ENCODE peak calls at places on chromosomes 3 and 15, in four cellular contexts. One of them, this sample, is unnamed.

GRCh38 chr3:114466816-114467215 is 173.0 kb downstream of the TIGIT start:
- DNase-seq in left ventricle myocardium inferior: no peak
- DNase-seq in vagina: no peak
- DNase-seq in PC-3: no peak
- DNase-seq in this sample: no peak

GRCh38 chr15:77224352-77224751 is 153.4 kb upstream of the TSPAN3 start:
- DNase-seq in left ventricle myocardium inferior: no peak
- DNase-seq in vagina: no peak
- DNase-seq in PC-3: no peak
- DNase-seq in this sample: no peak

GRCh38 chr15:39461536-39462140 is 119.2 kb upstream of the THBS1 start:
- DNase-seq in left ventricle myocardium inferior: peak
- DNase-seq in vagina: no peak
- DNase-seq in PC-3: no peak
- DNase-seq in this sample: no peak

GRCh38 chr3:99637381-99638111 is 848 bp upstream of the COL8A1 start:
- DNase-seq in left ventricle myocardium inferior: peak
- DNase-seq in vagina: no peak
- DNase-seq in PC-3: peak
- DNase-seq in this sample: no peak

GRCh38 chr3:195040773-195041520 is 230.0 kb downstream of the XXYLT1 start:
- DNase-seq in left ventricle myocardium inferior: no peak
- DNase-seq in vagina: no peak
- DNase-seq in PC-3: peak
- DNase-seq in this sample: no peak

GRCh38 chr3:157650699-157651098 is 147.5 kb upstream of the VEPH1 start:
- DNase-seq in left ventricle myocardium inferior: no peak
- DNase-seq in vagina: no peak
- DNase-seq in PC-3: no peak
- DNase-seq in this sample: no peak

GRCh38 chr15:58559904-58560588 is 128.3 kb downstream of the LIPC start:
- DNase-seq in left ventricle myocardium inferior: no peak
- DNase-seq in vagina: no peak
- DNase-seq in PC-3: no peak
- DNase-seq in this sample: no peak

GRCh38 chr3:156812521-156813335 is 13.4 kb upstream of the LEKR1 start:
- DNase-seq in left ventricle myocardium inferior: no peak
- DNase-seq in vagina: no peak
- DNase-seq in PC-3: peak
- DNase-seq in this sample: no peak

GRCh38 chr3:111668912-111669488 is 73.9 kb upstream of the ZBED2 start:
- DNase-seq in left ventricle myocardium inferior: no peak
- DNase-seq in vagina: no peak
- DNase-seq in PC-3: peak
- DNase-seq in this sample: no peak

GRCh38 chr3:175386630-175387029 is 527.5 kb downstream of the NAALADL2 start:
- DNase-seq in left ventricle myocardium inferior: no peak
- DNase-seq in vagina: no peak
- DNase-seq in PC-3: peak
- DNase-seq in this sample: no peak

GRCh38 chr3:94234177-94234788 is 171.4 kb downstream of the NSUN3 start:
- DNase-seq in left ventricle myocardium inferior: no peak
- DNase-seq in vagina: no peak
- DNase-seq in PC-3: peak
- DNase-seq in this sample: no peak

GRCh38 chr3:144809381-144809780 is 837.8 kb downstream of the DIPK2A start:
- DNase-seq in left ventricle myocardium inferior: no peak
- DNase-seq in vagina: no peak
- DNase-seq in PC-3: no peak
- DNase-seq in this sample: no peak

GRCh38 chr15:82789491-82789890 is 16.4 kb downstream of the FSD2 start:
- DNase-seq in left ventricle myocardium inferior: no peak
- DNase-seq in vagina: no peak
- DNase-seq in PC-3: no peak
- DNase-seq in this sample: no peak

GRCh38 chr15:77608774-77609173 is 23.9 kb downstream of the LINGO1 start:
- DNase-seq in left ventricle myocardium inferior: no peak
- DNase-seq in vagina: no peak
- DNase-seq in PC-3: no peak
- DNase-seq in this sample: no peak

GRCh38 chr15:41813426-41813825 is 14.5 kb upstream of the JMJD7 start:
- DNase-seq in left ventricle myocardium inferior: no peak
- DNase-seq in vagina: no peak
- DNase-seq in PC-3: no peak
- DNase-seq in this sample: peak

GRCh38 chr3:74575857-74576256 is 38.6 kb downstream of the CNTN3 start:
- DNase-seq in left ventricle myocardium inferior: no peak
- DNase-seq in vagina: no peak
- DNase-seq in PC-3: no peak
- DNase-seq in this sample: no peak

GRCh38 chr15:48190932-48191573 is 412 bp upstream of the CTXN2 start:
- DNase-seq in left ventricle myocardium inferior: peak
- DNase-seq in vagina: no peak
- DNase-seq in PC-3: peak
- DNase-seq in this sample: no peak

GRCh38 chr3:179321585-179322322 is 1.1 kb upstream of the ZNF639 start:
- DNase-seq in left ventricle myocardium inferior: no peak
- DNase-seq in vagina: no peak
- DNase-seq in PC-3: peak
- DNase-seq in this sample: no peak

GRCh38 chr15:66095871-66096710 is 157.5 kb downstream of the MEGF11 start:
- DNase-seq in left ventricle myocardium inferior: no peak
- DNase-seq in vagina: no peak
- DNase-seq in PC-3: no peak
- DNase-seq in this sample: no peak

GRCh38 chr3:124592658-124593441 is 137.4 kb upstream of the UMPS start:
- DNase-seq in left ventricle myocardium inferior: no peak
- DNase-seq in vagina: no peak
- DNase-seq in PC-3: peak
- DNase-seq in this sample: no peak

GRCh38 chr3:132535575-132536441 is 61.3 kb upstream of the ACKR4 start:
- DNase-seq in left ventricle myocardium inferior: peak
- DNase-seq in vagina: no peak
- DNase-seq in PC-3: peak
- DNase-seq in this sample: peak

GRCh38 chr3:57981483-57982087 is 26.6 kb upstream of the FLNB start:
- DNase-seq in left ventricle myocardium inferior: no peak
- DNase-seq in vagina: no peak
- DNase-seq in PC-3: peak
- DNase-seq in this sample: no peak

GRCh38 chr15:25245801-25246622 is 192.8 kb downstream of the UBE3A start:
- DNase-seq in left ventricle myocardium inferior: no peak
- DNase-seq in vagina: no peak
- DNase-seq in PC-3: no peak
- DNase-seq in this sample: peak

GRCh38 chr3:46284981-46285683 is 42.9 kb downstream of the CCR3 start:
- DNase-seq in left ventricle myocardium inferior: peak
- DNase-seq in vagina: no peak
- DNase-seq in PC-3: peak
- DNase-seq in this sample: no peak

GRCh38 chr3:134352031-134352671 is 22.1 kb downstream of the AMOTL2 start:
- DNase-seq in left ventricle myocardium inferior: no peak
- DNase-seq in vagina: no peak
- DNase-seq in PC-3: peak
- DNase-seq in this sample: no peak

GRCh38 chr3:23594897-23595670 is 210.7 kb upstream of the UBE2E1 start:
- DNase-seq in left ventricle myocardium inferior: no peak
- DNase-seq in vagina: no peak
- DNase-seq in PC-3: no peak
- DNase-seq in this sample: no peak

GRCh38 chr15:92709064-92709463 is 53.5 kb upstream of the FAM174B start:
- DNase-seq in left ventricle myocardium inferior: no peak
- DNase-seq in vagina: no peak
- DNase-seq in PC-3: peak
- DNase-seq in this sample: no peak

GRCh38 chr3:159664011-159664410 is 324.6 kb upstream of the IL12A start:
- DNase-seq in left ventricle myocardium inferior: no peak
- DNase-seq in vagina: no peak
- DNase-seq in PC-3: peak
- DNase-seq in this sample: no peak

GRCh38 chr3:10970306-10970979 is 22.1 kb upstream of the SLC6A1 start:
- DNase-seq in left ventricle myocardium inferior: no peak
- DNase-seq in vagina: no peak
- DNase-seq in PC-3: no peak
- DNase-seq in this sample: no peak

GRCh38 chr3:47661121-47661752 is 82.6 kb upstream of the CSPG5 start:
- DNase-seq in left ventricle myocardium inferior: no peak
- DNase-seq in vagina: no peak
- DNase-seq in PC-3: peak
- DNase-seq in this sample: no peak

GRCh38 chr3:151537751-151538150 is 76.9 kb upstream of the IGSF10 start:
- DNase-seq in left ventricle myocardium inferior: no peak
- DNase-seq in vagina: no peak
- DNase-seq in PC-3: no peak
- DNase-seq in this sample: no peak

GRCh38 chr15:39786444-39787056 is 3.9 kb upstream of the FSIP1 start:
- DNase-seq in left ventricle myocardium inferior: no peak
- DNase-seq in vagina: no peak
- DNase-seq in PC-3: peak
- DNase-seq in this sample: no peak

GRCh38 chr3:53243165-53243564 is 12.7 kb downstream of the TKT start:
- DNase-seq in left ventricle myocardium inferior: no peak
- DNase-seq in vagina: no peak
- DNase-seq in PC-3: no peak
- DNase-seq in this sample: no peak

GRCh38 chr15:81334768-81335447 is 11.0 kb upstream of the STARD5 start:
- DNase-seq in left ventricle myocardium inferior: no peak
- DNase-seq in vagina: peak
- DNase-seq in PC-3: no peak
- DNase-seq in this sample: no peak

GRCh38 chr3:184314700-184315505 is 497 bp downstream of the EIF4G1 start:
- DNase-seq in left ventricle myocardium inferior: peak
- DNase-seq in vagina: no peak
- DNase-seq in PC-3: peak
- DNase-seq in this sample: peak

GRCh38 chr3:188929138-188929537 is 242.6 kb upstream of the TPRG1 start:
- DNase-seq in left ventricle myocardium inferior: no peak
- DNase-seq in vagina: no peak
- DNase-seq in PC-3: peak
- DNase-seq in this sample: no peak
- TF ChIP-seq CTCF in left ventricle myocardium inferior: peak
- TF ChIP-seq CTCF in vagina: no peak
- TF ChIP-seq CTCF in PC-3: peak
- TF ChIP-seq CTCF in this sample: no peak

DNA sequence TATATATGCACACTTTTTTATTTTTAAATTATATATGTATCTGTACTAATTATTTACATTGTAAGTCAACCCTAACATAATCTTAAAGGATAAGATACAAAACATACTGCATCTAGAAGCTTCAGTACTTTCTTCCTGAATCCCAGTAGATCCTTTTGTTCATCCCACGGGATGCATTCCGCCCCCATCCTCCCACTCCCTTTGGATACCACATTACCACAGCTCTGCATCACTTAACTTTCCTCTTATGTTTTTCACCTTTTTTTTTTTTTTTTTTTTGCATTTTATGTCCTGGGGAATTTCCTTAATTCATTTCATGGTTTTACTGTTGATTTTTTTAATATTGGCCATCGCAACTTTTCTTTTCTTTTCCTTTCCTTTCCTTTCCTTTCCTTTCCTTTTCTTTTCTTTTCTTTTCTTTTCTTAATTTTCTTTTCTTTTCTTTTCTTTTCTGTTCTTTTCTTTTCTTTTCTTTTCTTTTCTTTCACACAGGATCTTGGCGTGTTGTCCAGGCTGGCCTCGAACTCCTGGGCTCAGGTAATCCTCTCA is 3.0 kb downstream of the OPA1 start:
- DNase-seq in left ventricle myocardium inferior: no peak
- DNase-seq in vagina: no peak
- DNase-seq in PC-3: no peak
- DNase-seq in this sample: no peak
- TF ChIP-seq CTCF in left ventricle myocardium inferior: no peak
- TF ChIP-seq CTCF in vagina: no peak
- TF ChIP-seq CTCF in PC-3: no peak
- TF ChIP-seq CTCF in this sample: no peak

GRCh38 chr3:141231101-141231922 is at the start of gene PXYLP1:
- DNase-seq in left ventricle myocardium inferior: peak
- DNase-seq in vagina: no peak
- DNase-seq in PC-3: peak
- DNase-seq in this sample: peak
- TF ChIP-seq CTCF in left ventricle myocardium inferior: peak
- TF ChIP-seq CTCF in vagina: peak
- TF ChIP-seq CTCF in PC-3: peak
- TF ChIP-seq CTCF in this sample: peak

GRCh38 chr15:85118581-85118980 is 136.9 kb downstream of the PDE8A start:
- DNase-seq in left ventricle myocardium inferior: peak
- DNase-seq in vagina: no peak
- DNase-seq in PC-3: no peak
- DNase-seq in this sample: no peak

GRCh38 chr15:85124173-85124572 is 142.5 kb downstream of the PDE8A start:
- DNase-seq in left ventricle myocardium inferior: no peak
- DNase-seq in vagina: no peak
- DNase-seq in PC-3: no peak
- DNase-seq in this sample: no peak

GRCh38 chr15:85116925-85117646 is 135.4 kb downstream of the PDE8A start:
- DNase-seq in left ventricle myocardium inferior: no peak
- DNase-seq in vagina: no peak
- DNase-seq in PC-3: no peak
- DNase-seq in this sample: no peak

GRCh38 chr15:85118173-85118572 is 136.5 kb downstream of the PDE8A start:
- DNase-seq in left ventricle myocardium inferior: no peak
- DNase-seq in vagina: no peak
- DNase-seq in PC-3: no peak
- DNase-seq in this sample: no peak

DNA sequence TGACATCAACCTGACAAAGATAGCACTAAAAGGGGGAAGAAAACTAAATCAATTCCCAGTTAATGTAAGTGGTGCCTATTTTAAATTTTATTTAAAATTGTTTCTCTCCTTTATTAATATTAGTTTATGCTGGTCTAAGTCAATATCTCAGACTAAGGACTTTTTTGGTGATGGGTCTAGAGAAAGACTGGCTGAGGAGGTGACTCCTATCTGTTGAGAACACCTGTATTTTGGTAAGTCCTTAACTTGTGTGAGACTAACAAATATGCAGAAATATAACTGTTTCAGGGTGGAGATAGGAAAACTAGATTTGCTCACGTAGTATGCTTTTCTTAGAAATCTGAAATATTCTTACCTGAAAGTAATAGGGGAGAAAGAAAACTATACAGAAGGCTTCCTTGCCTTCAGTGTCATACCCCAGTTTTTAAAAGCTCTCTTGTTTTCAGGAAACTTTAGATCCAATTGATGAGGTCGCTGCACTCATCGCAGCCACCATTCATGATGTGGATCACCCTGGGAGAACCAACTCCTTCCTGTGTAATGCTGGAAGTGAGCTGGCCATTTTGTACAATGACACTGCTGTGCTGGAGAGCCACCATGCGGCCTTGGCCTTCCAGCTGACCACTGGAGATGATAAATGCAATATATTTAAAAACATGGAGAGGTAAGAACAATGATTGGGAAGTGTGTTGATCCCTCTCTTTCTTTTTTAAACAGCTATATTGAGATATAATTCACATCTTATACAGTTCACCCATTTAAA is 138.9 kb downstream of the PDE8A start:
- DNase-seq in left ventricle myocardium inferior: no peak
- DNase-seq in vagina: no peak
- DNase-seq in PC-3: no peak
- DNase-seq in this sample: no peak
- TF ChIP-seq CTCF in left ventricle myocardium inferior: no peak
- TF ChIP-seq CTCF in vagina: no peak
- TF ChIP-seq CTCF in PC-3: no peak
- TF ChIP-seq CTCF in this sample: no peak

This sample was measured in CD14-positive monocyte.